ENCODE peak calls at places on chromosome 18, in five cellular contexts. H is neuronal stem cell, Y is PC-3, F is fibroblast of lung, D is GM23248. P is an unnamed sample.

GRCh38 chr18:80105369-80106167 is 3.5 kb upstream of the ADNP2 start:
- DNase-seq in F (no peak), Y (no peak), H (no peak), D (no peak), P (no peak)

GRCh38 chr18:79092869-79093268 is 23.7 kb downstream of the ATP9B start:
- DNase-seq in F (peak), D (no peak), H (no peak), Y (peak), P (no peak)

GRCh38 chr18:11245889-11246288 is 96.5 kb upstream of the PIEZO2 start:
- DNase-seq in H (no peak), Y (no peak), F (no peak), D (peak), P (no peak)

GRCh38 chr18:34709104-34709503 is 994 bp upstream of the DTNA start:
- DNase-seq in D (peak), H (no peak), Y (peak), F (peak), P (peak)

GRCh38 chr18:33372442-33372841 is 68.1 kb downstream of the CCDC178 start:
- DNase-seq in D (no peak), F (peak), H (no peak), Y (no peak), P (no peak)

GRCh38 chr18:26818461-26818860 is 47.0 kb downstream of the AQP4 start:
- DNase-seq in F (no peak), D (no peak), Y (no peak), H (no peak), P (no peak)

GRCh38 chr18:79927597-79928562 is 23.6 kb downstream of the SLC66A2 start:
- DNase-seq in H (no peak), D (no peak), Y (no peak), F (no peak), P (no peak)

GRCh38 chr18:13371689-13372404 is 153.3 kb downstream of the LDLRAD4 start:
- DNase-seq in F (no peak), Y (no peak), D (no peak), H (no peak), P (no peak)

GRCh38 chr18:384897-385296 is 115.6 kb downstream of the COLEC12 start:
- DNase-seq in H (no peak), Y (no peak), D (no peak), F (no peak), P (no peak)

GRCh38 chr18:24790347-24790746 is 329.9 kb downstream of the HRH4 start:
- DNase-seq in D (no peak), H (no peak), F (no peak), Y (no peak), P (no peak)

GRCh38 chr18:52439457-52439856 is 99.5 kb downstream of the DCC start:
- DNase-seq in D (no peak), H (no peak), Y (no peak), F (no peak), P (no peak)

GRCh38 chr18:39496986-39497385 is 1931.4 kb upstream of the CELF4 start:
- DNase-seq in H (no peak), F (no peak), Y (no peak), D (no peak), P (no peak)

GRCh38 chr18:63016270-63016669 is 300.9 kb downstream of the PHLPP1 start:
- DNase-seq in D (peak), Y (peak), F (peak), H (peak), P (peak)

GRCh38 chr18:7847988-7848387 is 280.9 kb downstream of the PTPRM start:
- DNase-seq in H (no peak), Y (no peak), F (no peak), D (no peak), P (peak)

GRCh38 chr18:67268530-67268929 is 248.0 kb downstream of the DSEL start:
- DNase-seq in Y (no peak), F (no peak), H (no peak), D (no peak), P (no peak)

GRCh38 chr18:67265464-67266245 is 250.9 kb downstream of the DSEL start:
- DNase-seq in F (peak), Y (peak), H (no peak), D (peak), P (peak)

GRCh38 chr18:67269206-67269605 is 247.3 kb downstream of the DSEL start:
- DNase-seq in F (no peak), Y (no peak), D (no peak), H (no peak), P (no peak)

GRCh38 chr18:67266246-67266570 is 250.3 kb downstream of the DSEL start:
- DNase-seq in F (no peak), D (no peak), Y (peak), H (no peak), P (no peak)

GRCh38 chr18:67266591-67267237 is 249.8 kb downstream of the DSEL start:
- DNase-seq in D (peak), F (peak), Y (peak), H (no peak), P (peak)
- H3K9ac ChIP-seq in D (peak), F (no peak), Y (peak), H (no peak), P (no peak)

GRCh38 chr18:22172594-22173049 is 3.2 kb downstream of the GATA6 start:
- DNase-seq in D (peak), H (no peak), F (no peak), Y (no peak), P (no peak)
- H3K9ac ChIP-seq in D (peak), H (no peak), F (no peak), Y (no peak), P (peak)

DNA sequence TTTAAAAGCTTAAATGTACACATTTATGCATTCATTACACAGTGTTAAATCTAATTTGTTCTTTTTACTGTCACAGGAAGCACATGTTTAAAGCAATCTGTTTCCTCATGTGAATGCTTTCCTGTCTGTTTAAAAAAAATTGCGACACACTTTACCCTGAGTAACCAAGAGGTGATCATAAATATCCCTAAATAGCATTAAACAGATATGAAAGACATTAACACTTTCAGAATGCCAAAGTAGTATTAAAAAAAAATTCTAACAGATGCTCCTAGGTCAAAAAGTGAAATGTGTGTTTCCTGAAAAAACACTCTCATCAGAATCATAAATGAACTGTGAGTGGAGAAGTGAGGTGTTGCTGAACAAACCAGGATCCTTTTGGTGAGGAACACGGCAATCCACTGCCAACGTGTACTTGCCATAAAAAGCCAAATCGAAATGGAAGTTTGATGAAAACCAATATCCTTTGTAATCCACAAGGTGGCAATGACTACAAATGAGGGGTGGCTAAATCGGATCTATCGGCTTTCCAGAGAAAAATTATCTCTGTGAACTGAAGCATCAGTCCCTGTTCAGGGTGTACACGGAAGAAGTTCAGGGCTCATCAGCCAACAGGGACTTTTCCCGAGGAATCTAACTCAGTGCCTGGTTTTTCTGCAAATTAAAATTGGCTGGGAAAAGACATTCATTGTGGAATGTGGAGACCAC is 248.9 kb downstream of the TCF4 start:
- DNase-seq in D (peak), H (no peak), F (peak), Y (no peak), P (peak)
- H3K9ac ChIP-seq in D (peak), H (no peak), F (no peak), Y (no peak), P (no peak)

GRCh38 chr18:59865241-59865986 is 34.4 kb upstream of the PMAIP1 start:
- DNase-seq in Y (no peak), F (peak), D (no peak), H (no peak), P (no peak)
- H3K9ac ChIP-seq in Y (no peak), F (no peak), D (no peak), H (no peak), P (no peak)

GRCh38 chr18:43010611-43011010 is 104.9 kb downstream of the RIT2 start:
- DNase-seq in D (no peak), Y (no peak), F (peak), H (no peak), P (no peak)

GRCh38 chr18:43017622-43018021 is 97.9 kb downstream of the RIT2 start:
- DNase-seq in F (no peak), D (no peak), Y (no peak), H (no peak), P (no peak)

GRCh38 chr18:43013489-43013888 is 102.0 kb downstream of the RIT2 start:
- DNase-seq in D (peak), Y (no peak), H (no peak), F (peak), P (no peak)

GRCh38 chr18:43009666-43010065 is 105.8 kb downstream of the RIT2 start:
- DNase-seq in F (peak), H (no peak), Y (no peak), D (no peak), P (no peak)

GRCh38 chr18:43012951-43013350 is 102.5 kb downstream of the RIT2 start:
- DNase-seq in H (no peak), F (no peak), Y (no peak), D (no peak), P (no peak)
- H3K9ac ChIP-seq in H (no peak), F (no peak), Y (no peak), D (no peak), P (no peak)

GRCh38 chr18:4119813-4120212 is 335.3 kb downstream of the DLGAP1 start:
- DNase-seq in F (no peak), H (no peak), D (no peak), Y (no peak), P (no peak)
- H3K9ac ChIP-seq in F (no peak), H (no peak), D (no peak), Y (no peak), P (no peak)

P was measured in IMR-90.